ENCODE peak calls at places on chromosomes 11 and 22, in seven cellular contexts. One of them, this sample, is unnamed.

GRCh38 chr11:127106938-127107337 is 106.4 kb upstream of the KIRREL3 start:
- DNase-seq in heart left ventricle: no peak
- DNase-seq in tibial nerve: no peak
- DNase-seq in HepG2: no peak
- DNase-seq in prostate gland: no peak
- DNase-seq in IMR-90: no peak
- DNase-seq in breast epithelium: no peak
- DNase-seq in this sample: no peak

GRCh38 chr11:60924110-60924905 is at the start of gene TMEM132A:
- DNase-seq in heart left ventricle: peak
- DNase-seq in tibial nerve: no peak
- DNase-seq in HepG2: peak
- DNase-seq in prostate gland: peak
- DNase-seq in IMR-90: peak
- DNase-seq in breast epithelium: no peak
- DNase-seq in this sample: peak

GRCh38 chr11:2308713-2309112 is 6.9 kb downstream of the TSPAN32 start:
- DNase-seq in heart left ventricle: no peak
- DNase-seq in tibial nerve: no peak
- DNase-seq in HepG2: no peak
- DNase-seq in prostate gland: no peak
- DNase-seq in IMR-90: no peak
- DNase-seq in breast epithelium: no peak
- DNase-seq in this sample: no peak

GRCh38 chr11:67379061-67380058 is 6.0 kb upstream of the CLCF1 start:
- DNase-seq in heart left ventricle: no peak
- DNase-seq in tibial nerve: no peak
- DNase-seq in HepG2: no peak
- DNase-seq in prostate gland: no peak
- DNase-seq in IMR-90: no peak
- DNase-seq in breast epithelium: no peak
- DNase-seq in this sample: no peak

GRCh38 chr11:24226606-24227005 is 270.2 kb upstream of the LUZP2 start:
- DNase-seq in heart left ventricle: no peak
- DNase-seq in tibial nerve: no peak
- DNase-seq in HepG2: peak
- DNase-seq in prostate gland: no peak
- DNase-seq in IMR-90: no peak
- DNase-seq in breast epithelium: no peak
- DNase-seq in this sample: no peak

GRCh38 chr11:120151536-120151935 is 13.6 kb upstream of the TRIM29 start:
- DNase-seq in heart left ventricle: no peak
- DNase-seq in tibial nerve: no peak
- DNase-seq in HepG2: no peak
- DNase-seq in prostate gland: no peak
- DNase-seq in IMR-90: no peak
- DNase-seq in breast epithelium: no peak
- DNase-seq in this sample: no peak

GRCh38 chr22:50734986-50735738 is 2.8 kb upstream of the ACR start:
- DNase-seq in heart left ventricle: no peak
- DNase-seq in tibial nerve: peak
- DNase-seq in HepG2: no peak
- DNase-seq in prostate gland: no peak
- DNase-seq in IMR-90: no peak
- DNase-seq in breast epithelium: no peak
- DNase-seq in this sample: no peak

GRCh38 chr22:39967103-39967829 is 7.1 kb downstream of the TMA7B start:
- DNase-seq in heart left ventricle: no peak
- DNase-seq in tibial nerve: no peak
- DNase-seq in HepG2: no peak
- DNase-seq in prostate gland: peak
- DNase-seq in IMR-90: peak
- DNase-seq in breast epithelium: no peak
- DNase-seq in this sample: no peak

GRCh38 chr11:11533751-11534150 is 88.1 kb downstream of the GALNT18 start:
- DNase-seq in heart left ventricle: no peak
- DNase-seq in tibial nerve: no peak
- DNase-seq in HepG2: no peak
- DNase-seq in prostate gland: no peak
- DNase-seq in IMR-90: no peak
- DNase-seq in breast epithelium: no peak
- DNase-seq in this sample: no peak

GRCh38 chr22:17981497-17981896 is 42.9 kb downstream of the MICAL3 start:
- DNase-seq in heart left ventricle: no peak
- DNase-seq in tibial nerve: no peak
- DNase-seq in HepG2: no peak
- DNase-seq in prostate gland: no peak
- DNase-seq in IMR-90: no peak
- DNase-seq in breast epithelium: no peak
- DNase-seq in this sample: no peak

GRCh38 chr22:44449061-44449682 is 48.9 kb downstream of the RTL6 start:
- DNase-seq in heart left ventricle: no peak
- DNase-seq in tibial nerve: no peak
- DNase-seq in HepG2: no peak
- DNase-seq in prostate gland: no peak
- DNase-seq in IMR-90: peak
- DNase-seq in breast epithelium: no peak
- DNase-seq in this sample: no peak

GRCh38 chr11:31958086-31958735 is 132.7 kb upstream of the RCN1 start:
- DNase-seq in heart left ventricle: peak
- DNase-seq in tibial nerve: peak
- DNase-seq in HepG2: peak
- DNase-seq in prostate gland: no peak
- DNase-seq in IMR-90: peak
- DNase-seq in breast epithelium: no peak
- DNase-seq in this sample: peak

GRCh38 chr11:86800076-86800955 is at the start of gene PRSS23:
- DNase-seq in heart left ventricle: peak
- DNase-seq in tibial nerve: peak
- DNase-seq in HepG2: no peak
- DNase-seq in prostate gland: peak
- DNase-seq in IMR-90: peak
- DNase-seq in breast epithelium: no peak
- DNase-seq in this sample: peak

GRCh38 chr11:69878927-69879733 is 59.9 kb upstream of the FGF3 start:
- DNase-seq in heart left ventricle: no peak
- DNase-seq in tibial nerve: no peak
- DNase-seq in HepG2: no peak
- DNase-seq in prostate gland: no peak
- DNase-seq in IMR-90: no peak
- DNase-seq in breast epithelium: no peak
- DNase-seq in this sample: no peak

GRCh38 chr22:50600967-50601668 is 525 bp downstream of the MAPK8IP2 start:
- DNase-seq in heart left ventricle: no peak
- DNase-seq in tibial nerve: no peak
- DNase-seq in HepG2: no peak
- DNase-seq in prostate gland: no peak
- DNase-seq in IMR-90: no peak
- DNase-seq in breast epithelium: no peak
- DNase-seq in this sample: no peak

GRCh38 chr11:48052183-48053040 is 72.1 kb downstream of the PTPRJ start:
- DNase-seq in heart left ventricle: no peak
- DNase-seq in tibial nerve: no peak
- DNase-seq in HepG2: no peak
- DNase-seq in prostate gland: peak
- DNase-seq in IMR-90: peak
- DNase-seq in breast epithelium: peak
- DNase-seq in this sample: peak

GRCh38 chr22:36830601-36831000 is 13.8 kb upstream of the PVALB start:
- DNase-seq in heart left ventricle: no peak
- DNase-seq in tibial nerve: no peak
- DNase-seq in HepG2: no peak
- DNase-seq in prostate gland: no peak
- DNase-seq in IMR-90: no peak
- DNase-seq in breast epithelium: no peak
- DNase-seq in this sample: no peak
- H3K27ac ChIP-seq in heart left ventricle: no peak
- H3K27ac ChIP-seq in tibial nerve: no peak
- H3K27ac ChIP-seq in HepG2: no peak
- H3K27ac ChIP-seq in prostate gland: no peak
- H3K27ac ChIP-seq in IMR-90: no peak
- H3K27ac ChIP-seq in breast epithelium: no peak
- H3K27ac ChIP-seq in this sample: no peak

GRCh38 chr11:129943036-129943435 is 47.7 kb upstream of the NFRKB start:
- DNase-seq in heart left ventricle: no peak
- DNase-seq in tibial nerve: no peak
- DNase-seq in HepG2: peak
- DNase-seq in prostate gland: no peak
- DNase-seq in IMR-90: no peak
- DNase-seq in breast epithelium: no peak
- DNase-seq in this sample: no peak

GRCh38 chr11:129937592-129938238 is 42.3 kb upstream of the NFRKB start:
- DNase-seq in heart left ventricle: no peak
- DNase-seq in tibial nerve: no peak
- DNase-seq in HepG2: no peak
- DNase-seq in prostate gland: no peak
- DNase-seq in IMR-90: no peak
- DNase-seq in breast epithelium: no peak
- DNase-seq in this sample: no peak

GRCh38 chr11:129935723-129936122 is 40.3 kb upstream of the NFRKB start:
- DNase-seq in heart left ventricle: no peak
- DNase-seq in tibial nerve: no peak
- DNase-seq in HepG2: no peak
- DNase-seq in prostate gland: no peak
- DNase-seq in IMR-90: no peak
- DNase-seq in breast epithelium: no peak
- DNase-seq in this sample: no peak

GRCh38 chr11:129938764-129939163 is 43.4 kb upstream of the NFRKB start:
- DNase-seq in heart left ventricle: no peak
- DNase-seq in tibial nerve: no peak
- DNase-seq in HepG2: no peak
- DNase-seq in prostate gland: no peak
- DNase-seq in IMR-90: no peak
- DNase-seq in breast epithelium: no peak
- DNase-seq in this sample: peak

GRCh38 chr11:129939510-129939909 is 44.1 kb upstream of the NFRKB start:
- DNase-seq in heart left ventricle: no peak
- DNase-seq in tibial nerve: no peak
- DNase-seq in HepG2: no peak
- DNase-seq in prostate gland: no peak
- DNase-seq in IMR-90: no peak
- DNase-seq in breast epithelium: no peak
- DNase-seq in this sample: no peak
- TF ChIP-seq POLR2A in heart left ventricle: no peak
- TF ChIP-seq POLR2A in tibial nerve: no peak
- TF ChIP-seq POLR2A in HepG2: no peak
- TF ChIP-seq POLR2A in prostate gland: no peak
- TF ChIP-seq POLR2A in IMR-90: no peak
- TF ChIP-seq POLR2A in breast epithelium: no peak
- TF ChIP-seq POLR2A in this sample: no peak

DNA sequence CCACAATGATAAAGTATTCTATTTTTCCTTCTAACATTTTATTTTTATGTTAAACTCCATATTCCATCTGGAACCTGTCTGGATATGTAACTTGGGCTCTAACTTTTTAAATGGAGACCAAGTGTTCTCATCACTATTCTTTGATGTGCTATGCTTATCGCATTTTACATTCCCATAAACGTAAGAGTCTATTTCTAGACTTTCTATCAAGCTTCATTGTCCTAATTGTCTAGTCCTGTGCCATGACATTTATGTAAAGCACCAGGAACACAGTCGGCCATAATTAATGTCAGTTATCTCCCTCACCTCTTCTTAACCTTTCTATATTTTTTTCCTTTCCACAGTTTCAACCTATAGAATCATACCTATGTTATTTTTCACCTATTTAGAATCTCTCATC is 113.9 kb upstream of the TEAD1 start:
- DNase-seq in heart left ventricle: no peak
- DNase-seq in tibial nerve: no peak
- DNase-seq in HepG2: no peak
- DNase-seq in prostate gland: no peak
- DNase-seq in IMR-90: no peak
- DNase-seq in breast epithelium: no peak
- DNase-seq in this sample: no peak
- H3K27ac ChIP-seq in heart left ventricle: peak
- H3K27ac ChIP-seq in tibial nerve: no peak
- H3K27ac ChIP-seq in HepG2: no peak
- H3K27ac ChIP-seq in prostate gland: no peak
- H3K27ac ChIP-seq in IMR-90: no peak
- H3K27ac ChIP-seq in breast epithelium: no peak
- H3K27ac ChIP-seq in this sample: no peak

GRCh38 chr11:45146072-45147016 is at the start of gene PRDM11:
- DNase-seq in heart left ventricle: peak
- DNase-seq in tibial nerve: no peak
- DNase-seq in HepG2: no peak
- DNase-seq in prostate gland: peak
- DNase-seq in IMR-90: peak
- DNase-seq in breast epithelium: peak
- DNase-seq in this sample: peak
- TF ChIP-seq POLR2A in heart left ventricle: peak
- TF ChIP-seq POLR2A in tibial nerve: no peak
- TF ChIP-seq POLR2A in HepG2: no peak
- TF ChIP-seq POLR2A in prostate gland: no peak
- TF ChIP-seq POLR2A in IMR-90: peak
- TF ChIP-seq POLR2A in breast epithelium: no peak
- TF ChIP-seq POLR2A in this sample: peak

GRCh38 chr11:133942594-133942993 is 14.2 kb downstream of the IGSF9B start:
- DNase-seq in heart left ventricle: no peak
- DNase-seq in tibial nerve: no peak
- DNase-seq in HepG2: no peak
- DNase-seq in prostate gland: no peak
- DNase-seq in IMR-90: no peak
- DNase-seq in breast epithelium: no peak
- DNase-seq in this sample: no peak
- H3K27ac ChIP-seq in heart left ventricle: no peak
- H3K27ac ChIP-seq in tibial nerve: no peak
- H3K27ac ChIP-seq in HepG2: no peak
- H3K27ac ChIP-seq in prostate gland: no peak
- H3K27ac ChIP-seq in IMR-90: no peak
- H3K27ac ChIP-seq in breast epithelium: no peak
- H3K27ac ChIP-seq in this sample: no peak

DNA sequence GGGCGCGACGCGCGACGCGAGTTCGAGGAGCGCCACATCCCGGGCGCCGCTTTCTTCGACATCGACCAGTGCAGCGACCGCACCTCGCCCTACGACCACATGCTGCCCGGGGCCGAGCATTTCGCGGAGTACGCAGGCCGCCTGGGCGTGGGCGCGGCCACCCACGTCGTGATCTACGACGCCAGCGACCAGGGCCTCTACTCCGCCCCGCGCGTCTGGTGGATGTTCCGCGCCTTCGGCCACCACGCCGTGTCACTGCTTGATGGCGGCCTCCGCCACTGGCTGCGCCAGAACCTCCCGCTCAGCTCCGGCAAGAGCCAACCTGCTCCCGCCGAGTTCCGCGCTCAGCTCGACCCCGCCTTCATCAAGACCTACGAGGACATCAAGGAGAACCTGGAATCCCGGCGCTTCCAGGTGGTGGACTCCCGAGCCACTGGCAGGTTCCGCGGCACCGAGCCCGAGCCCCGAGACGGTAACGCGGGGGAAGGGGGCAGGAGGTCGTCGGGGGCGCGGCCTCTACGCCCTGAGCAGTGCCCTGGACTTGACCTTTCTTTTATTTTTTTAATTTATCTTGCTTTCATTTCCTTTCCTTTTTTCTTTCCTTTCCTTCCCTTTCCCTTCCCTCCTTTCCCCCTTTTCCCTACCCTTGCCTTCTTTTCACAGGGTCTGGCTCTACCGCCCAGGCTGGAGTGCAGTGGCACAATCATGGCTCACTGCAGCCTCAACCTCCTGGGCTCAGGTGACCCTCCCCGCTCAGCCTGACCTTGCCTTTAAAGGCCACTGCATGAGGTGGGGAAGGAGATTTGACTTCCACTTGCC is 5.0 kb downstream of the MPST start:
- DNase-seq in heart left ventricle: no peak
- DNase-seq in tibial nerve: no peak
- DNase-seq in HepG2: no peak
- DNase-seq in prostate gland: no peak
- DNase-seq in IMR-90: no peak
- DNase-seq in breast epithelium: no peak
- DNase-seq in this sample: no peak
- TF ChIP-seq POLR2A in heart left ventricle: no peak
- TF ChIP-seq POLR2A in tibial nerve: no peak
- TF ChIP-seq POLR2A in HepG2: no peak
- TF ChIP-seq POLR2A in prostate gland: no peak
- TF ChIP-seq POLR2A in IMR-90: no peak
- TF ChIP-seq POLR2A in breast epithelium: no peak
- TF ChIP-seq POLR2A in this sample: no peak